ENCODE peak calls at places on chromosomes 6 and 20, in nine cellular contexts. M is Calu3; G is bronchial epithelial cell; O is activated CD4-positive, alpha-beta T cell treated with anti-CD3 and anti-CD28 coated beads, Interleukin-2, amount 50 U/mL, for 4 hours; J is T-helper 9 cell; X is AG20443; F is left colon; R is fibroblast of the conjunctiva; Z is amniotic epithelial cell. E is an unnamed sample.

GRCh38 chr20:16553161-16553560 is 20.1 kb downstream of the KIF16B start:
- DNase-seq in M (no peak), G (no peak), O (no peak), J (no peak), X (no peak), F (no peak), R (no peak), Z (no peak), E (no peak)

GRCh38 chr20:45780159-45780558 is 11.5 kb downstream of the WFDC3 start:
- DNase-seq in M (no peak), G (no peak), O (no peak), J (no peak), X (no peak), F (no peak), R (no peak), Z (no peak), E (no peak)

GRCh38 chr6:166308769-166309589 is 787 bp upstream of the PRR18 start:
- DNase-seq in M (no peak), G (no peak), O (no peak), J (no peak), X (no peak), F (no peak), R (no peak), Z (no peak), E (no peak)

GRCh38 chr20:38725458-38725958 is 1.2 kb downstream of the SLC32A1 start:
- DNase-seq in M (no peak), G (no peak), O (no peak), J (peak; percentile 5), X (no peak), F (no peak), R (no peak), Z (no peak), E (no peak)

GRCh38 chr6:35687658-35688604 is 784 bp downstream of the FKBP5 start:
- DNase-seq in M (peak; percentile 75), G (no peak), O (peak; percentile 45), J (peak; percentile 42), X (peak; percentile 47), F (peak; percentile 68), R (no peak), Z (no peak), E (peak; percentile 60)

GRCh38 chr6:99997141-99997540 is 3.1 kb upstream of the MCHR2 start:
- DNase-seq in M (no peak), G (peak; percentile 67), O (no peak), J (no peak), X (no peak), F (no peak), R (no peak), Z (no peak), E (no peak)

GRCh38 chr6:74964871-74965441 is 240.9 kb downstream of the COL12A1 start:
- DNase-seq in M (no peak), G (no peak), O (no peak), J (no peak), X (no peak), F (no peak), R (no peak), Z (no peak), E (no peak)

GRCh38 chr6:136889271-136890193 is 32.6 kb upstream of the SLC35D3 start:
- DNase-seq in M (no peak), G (no peak), O (no peak), J (no peak), X (no peak), F (no peak), R (no peak), Z (peak; percentile 50), E (no peak)

GRCh38 chr6:100493206-100493888 is 28.6 kb upstream of the SIM1 start:
- DNase-seq in M (peak; percentile 52), G (peak; percentile 94), O (no peak), J (no peak), X (no peak), F (no peak), R (no peak), Z (no peak), E (no peak)

E was measured in LoVo.